ENCODE peak calls at places on chromosomes 2 and 18, in eight cellular contexts. One of them, this sample, is unnamed.

GRCh38 chr2:239357954-239358754 is 42.7 kb downstream of the HDAC4 start:
- DNase-seq in activated naive CD8-positive, alpha-beta T cell treated with anti-CD3 and anti-CD28 coated beads, Interleukin-2, amount 50 U/mL, for 24 hours: no peak
- DNase-seq in activated T-cell treated with anti-CD3 and anti-CD28 coated beads, Interleukin-2, amount 50 U/mL, for 4 hours: no peak
- DNase-seq in LoVo: no peak
- DNase-seq in NCI-H1048: no peak
- DNase-seq in thyroid gland: no peak
- DNase-seq in Daoy: no peak
- DNase-seq in AG08395: peak; percentile 73
- DNase-seq in this sample: no peak

GRCh38 chr18:74186661-74187060 is 38.3 kb downstream of the TIMM21 start:
- DNase-seq in LoVo: no peak
- DNase-seq in Daoy: no peak
- DNase-seq in thyroid gland: no peak
- DNase-seq in AG08395: no peak
- DNase-seq in activated T-cell treated with anti-CD3 and anti-CD28 coated beads, Interleukin-2, amount 50 U/mL, for 4 hours: no peak
- DNase-seq in activated naive CD8-positive, alpha-beta T cell treated with anti-CD3 and anti-CD28 coated beads, Interleukin-2, amount 50 U/mL, for 24 hours: no peak
- DNase-seq in NCI-H1048: no peak
- DNase-seq in this sample: no peak

GRCh38 chr2:8822218-8822617 is 15.2 kb downstream of the KIDINS220 start:
- DNase-seq in activated naive CD8-positive, alpha-beta T cell treated with anti-CD3 and anti-CD28 coated beads, Interleukin-2, amount 50 U/mL, for 24 hours: no peak
- DNase-seq in LoVo: no peak
- DNase-seq in AG08395: no peak
- DNase-seq in NCI-H1048: no peak
- DNase-seq in thyroid gland: no peak
- DNase-seq in Daoy: no peak
- DNase-seq in activated T-cell treated with anti-CD3 and anti-CD28 coated beads, Interleukin-2, amount 50 U/mL, for 4 hours: no peak
- DNase-seq in this sample: no peak

GRCh38 chr2:64454316-64455030 is 511 bp downstream of the LGALSL start:
- DNase-seq in activated naive CD8-positive, alpha-beta T cell treated with anti-CD3 and anti-CD28 coated beads, Interleukin-2, amount 50 U/mL, for 24 hours: peak; percentile 46
- DNase-seq in activated T-cell treated with anti-CD3 and anti-CD28 coated beads, Interleukin-2, amount 50 U/mL, for 4 hours: peak; percentile 39
- DNase-seq in AG08395: peak; percentile 54
- DNase-seq in LoVo: peak; percentile 63
- DNase-seq in thyroid gland: peak; percentile 52
- DNase-seq in NCI-H1048: no peak
- DNase-seq in Daoy: peak; percentile 56
- DNase-seq in this sample: peak; percentile 50

GRCh38 chr2:85506768-85507181 is 32.2 kb upstream of the MAT2A start:
- DNase-seq in activated T-cell treated with anti-CD3 and anti-CD28 coated beads, Interleukin-2, amount 50 U/mL, for 4 hours: no peak
- DNase-seq in NCI-H1048: no peak
- DNase-seq in Daoy: no peak
- DNase-seq in AG08395: no peak
- DNase-seq in thyroid gland: no peak
- DNase-seq in activated naive CD8-positive, alpha-beta T cell treated with anti-CD3 and anti-CD28 coated beads, Interleukin-2, amount 50 U/mL, for 24 hours: no peak
- DNase-seq in LoVo: no peak
- DNase-seq in this sample: no peak

GRCh38 chr2:70042246-70042645 is 45.0 kb upstream of the PCBP1 start:
- DNase-seq in NCI-H1048: no peak
- DNase-seq in activated T-cell treated with anti-CD3 and anti-CD28 coated beads, Interleukin-2, amount 50 U/mL, for 4 hours: no peak
- DNase-seq in thyroid gland: no peak
- DNase-seq in activated naive CD8-positive, alpha-beta T cell treated with anti-CD3 and anti-CD28 coated beads, Interleukin-2, amount 50 U/mL, for 24 hours: no peak
- DNase-seq in AG08395: no peak
- DNase-seq in LoVo: no peak
- DNase-seq in Daoy: no peak
- DNase-seq in this sample: no peak

GRCh38 chr2:173652731-173653426 is 298.2 kb downstream of the CDCA7 start:
- DNase-seq in thyroid gland: no peak
- DNase-seq in activated naive CD8-positive, alpha-beta T cell treated with anti-CD3 and anti-CD28 coated beads, Interleukin-2, amount 50 U/mL, for 24 hours: no peak
- DNase-seq in Daoy: peak; percentile 92
- DNase-seq in NCI-H1048: no peak
- DNase-seq in AG08395: peak; percentile 87
- DNase-seq in activated T-cell treated with anti-CD3 and anti-CD28 coated beads, Interleukin-2, amount 50 U/mL, for 4 hours: no peak
- DNase-seq in LoVo: peak; percentile 87
- DNase-seq in this sample: no peak

GRCh38 chr2:33457588-33458247 is 18.7 kb upstream of the RASGRP3 start:
- DNase-seq in activated naive CD8-positive, alpha-beta T cell treated with anti-CD3 and anti-CD28 coated beads, Interleukin-2, amount 50 U/mL, for 24 hours: no peak
- DNase-seq in Daoy: no peak
- DNase-seq in LoVo: no peak
- DNase-seq in NCI-H1048: no peak
- DNase-seq in activated T-cell treated with anti-CD3 and anti-CD28 coated beads, Interleukin-2, amount 50 U/mL, for 4 hours: no peak
- DNase-seq in AG08395: no peak
- DNase-seq in thyroid gland: no peak
- DNase-seq in this sample: no peak

GRCh38 chr2:164061129-164061746 is 325.4 kb upstream of the FIGN start:
- DNase-seq in Daoy: peak; percentile 20
- DNase-seq in LoVo: no peak
- DNase-seq in activated T-cell treated with anti-CD3 and anti-CD28 coated beads, Interleukin-2, amount 50 U/mL, for 4 hours: no peak
- DNase-seq in AG08395: peak; percentile 35
- DNase-seq in thyroid gland: peak; percentile 27
- DNase-seq in NCI-H1048: no peak
- DNase-seq in activated naive CD8-positive, alpha-beta T cell treated with anti-CD3 and anti-CD28 coated beads, Interleukin-2, amount 50 U/mL, for 24 hours: peak; percentile 3
- DNase-seq in this sample: peak; percentile 18

GRCh38 chr2:62660582-62661262 is 44.8 kb upstream of the EHBP1 start:
- DNase-seq in LoVo: no peak
- DNase-seq in Daoy: peak; percentile 19
- DNase-seq in activated naive CD8-positive, alpha-beta T cell treated with anti-CD3 and anti-CD28 coated beads, Interleukin-2, amount 50 U/mL, for 24 hours: no peak
- DNase-seq in thyroid gland: no peak
- DNase-seq in AG08395: peak; percentile 72
- DNase-seq in NCI-H1048: no peak
- DNase-seq in activated T-cell treated with anti-CD3 and anti-CD28 coated beads, Interleukin-2, amount 50 U/mL, for 4 hours: no peak
- DNase-seq in this sample: no peak

GRCh38 chr18:7950380-7951143 is 383.4 kb downstream of the PTPRM start:
- DNase-seq in LoVo: peak; percentile 50
- DNase-seq in Daoy: peak; percentile 75
- DNase-seq in NCI-H1048: no peak
- DNase-seq in activated naive CD8-positive, alpha-beta T cell treated with anti-CD3 and anti-CD28 coated beads, Interleukin-2, amount 50 U/mL, for 24 hours: no peak
- DNase-seq in AG08395: peak; percentile 30
- DNase-seq in thyroid gland: no peak
- DNase-seq in activated T-cell treated with anti-CD3 and anti-CD28 coated beads, Interleukin-2, amount 50 U/mL, for 4 hours: peak; percentile 7
- DNase-seq in this sample: no peak

GRCh38 chr18:32612651-32613050 is 142.0 kb upstream of the GAREM1 start:
- DNase-seq in activated naive CD8-positive, alpha-beta T cell treated with anti-CD3 and anti-CD28 coated beads, Interleukin-2, amount 50 U/mL, for 24 hours: no peak
- DNase-seq in LoVo: no peak
- DNase-seq in activated T-cell treated with anti-CD3 and anti-CD28 coated beads, Interleukin-2, amount 50 U/mL, for 4 hours: no peak
- DNase-seq in Daoy: peak; percentile 64
- DNase-seq in thyroid gland: no peak
- DNase-seq in NCI-H1048: no peak
- DNase-seq in AG08395: no peak
- DNase-seq in this sample: no peak